ENCODE peak calls at places on chromosomes 6 and 20, in five cellular contexts. One of them, this sample, is unnamed.

GRCh38 chr20:16363832-16364687 is 209.2 kb downstream of the KIF16B start:
- DNase-seq in iris pigment epithelial cell: no peak
- DNase-seq in type B pancreatic cell: no peak
- DNase-seq in ELF-1: no peak
- DNase-seq in cardiac muscle cell: no peak
- DNase-seq in this sample: no peak

GRCh38 chr6:82877213-82878195 is 188.1 kb downstream of the UBE3D start:
- DNase-seq in iris pigment epithelial cell: no peak
- DNase-seq in type B pancreatic cell: no peak
- DNase-seq in ELF-1: no peak
- DNase-seq in cardiac muscle cell: no peak
- DNase-seq in this sample: no peak

GRCh38 chr20:21048841-21049273 is 57.3 kb downstream of the LINC00237 start:
- DNase-seq in iris pigment epithelial cell: no peak
- DNase-seq in type B pancreatic cell: no peak
- DNase-seq in ELF-1: peak; percentile 70
- DNase-seq in cardiac muscle cell: peak; percentile 6
- DNase-seq in this sample: peak; percentile 93

GRCh38 chr6:52650946-52651345 is 20.0 kb upstream of the TMEM14A start:
- DNase-seq in iris pigment epithelial cell: no peak
- DNase-seq in type B pancreatic cell: no peak
- DNase-seq in ELF-1: no peak
- DNase-seq in cardiac muscle cell: peak; percentile 64
- DNase-seq in this sample: no peak

GRCh38 chr6:7184502-7184901 is 76.7 kb downstream of the RREB1 start:
- DNase-seq in iris pigment epithelial cell: no peak
- DNase-seq in type B pancreatic cell: no peak
- DNase-seq in ELF-1: no peak
- DNase-seq in cardiac muscle cell: no peak
- DNase-seq in this sample: no peak

GRCh38 chr6:157724960-157725741 is 97.9 kb upstream of the SNX9 start:
- DNase-seq in iris pigment epithelial cell: no peak
- DNase-seq in type B pancreatic cell: no peak
- DNase-seq in ELF-1: no peak
- DNase-seq in cardiac muscle cell: no peak
- DNase-seq in this sample: no peak

GRCh38 chr20:38926934-38927616 is 858 bp downstream of the FAM83D start:
- DNase-seq in iris pigment epithelial cell: peak; percentile 22
- DNase-seq in type B pancreatic cell: peak; percentile 68
- DNase-seq in ELF-1: no peak
- DNase-seq in cardiac muscle cell: peak; percentile 50
- DNase-seq in this sample: no peak

GRCh38 chr6:28658475-28659249 is 133.0 kb downstream of the GPX5 start:
- DNase-seq in iris pigment epithelial cell: peak; percentile 10
- DNase-seq in type B pancreatic cell: no peak
- DNase-seq in ELF-1: peak; percentile 39
- DNase-seq in cardiac muscle cell: peak; percentile 15
- DNase-seq in this sample: peak; percentile 67

GRCh38 chr6:124517339-124517738 is 444.9 kb upstream of the RNF217 start:
- DNase-seq in iris pigment epithelial cell: no peak
- DNase-seq in type B pancreatic cell: no peak
- DNase-seq in ELF-1: no peak
- DNase-seq in cardiac muscle cell: no peak
- DNase-seq in this sample: no peak

GRCh38 chr6:19327246-19327645 is 509.9 kb upstream of the ID4 start:
- DNase-seq in iris pigment epithelial cell: peak; percentile 46
- DNase-seq in type B pancreatic cell: no peak
- DNase-seq in ELF-1: no peak
- DNase-seq in cardiac muscle cell: peak; percentile 35
- DNase-seq in this sample: no peak

GRCh38 chr20:57556980-57557274 is 4.0 kb upstream of the PCK1 start:
- DNase-seq in iris pigment epithelial cell: no peak
- DNase-seq in type B pancreatic cell: no peak
- DNase-seq in ELF-1: no peak
- DNase-seq in cardiac muscle cell: no peak
- DNase-seq in this sample: no peak

GRCh38 chr6:167811689-167812487 is 14.8 kb upstream of the AFDN start:
- DNase-seq in iris pigment epithelial cell: no peak
- DNase-seq in type B pancreatic cell: no peak
- DNase-seq in ELF-1: no peak
- DNase-seq in cardiac muscle cell: peak; percentile 50
- DNase-seq in this sample: no peak

GRCh38 chr6:37007340-37008043 is 2.0 kb downstream of the FGD2 start:
- DNase-seq in iris pigment epithelial cell: no peak
- DNase-seq in type B pancreatic cell: no peak
- DNase-seq in ELF-1: no peak
- DNase-seq in cardiac muscle cell: no peak
- DNase-seq in this sample: peak; percentile 57

GRCh38 chr6:90222724-90223198 is 73.9 kb downstream of the BACH2 start:
- DNase-seq in iris pigment epithelial cell: no peak
- DNase-seq in type B pancreatic cell: no peak
- DNase-seq in ELF-1: no peak
- DNase-seq in cardiac muscle cell: no peak
- DNase-seq in this sample: no peak

GRCh38 chr6:21438986-21439352 is 154.6 kb upstream of the SOX4 start:
- DNase-seq in iris pigment epithelial cell: peak; percentile 40
- DNase-seq in type B pancreatic cell: no peak
- DNase-seq in ELF-1: no peak
- DNase-seq in cardiac muscle cell: peak; percentile 13
- DNase-seq in this sample: no peak

GRCh38 chr6:12009904-12010634 is 2.0 kb upstream of the HIVEP1 start:
- DNase-seq in iris pigment epithelial cell: peak; percentile 22
- DNase-seq in type B pancreatic cell: no peak
- DNase-seq in ELF-1: no peak
- DNase-seq in cardiac muscle cell: peak; percentile 71
- DNase-seq in this sample: peak; percentile 48

GRCh38 chr20:48928832-48929725 is 7.6 kb downstream of the ARFGEF2 start:
- DNase-seq in iris pigment epithelial cell: peak; percentile 72
- DNase-seq in type B pancreatic cell: no peak
- DNase-seq in ELF-1: no peak
- DNase-seq in cardiac muscle cell: peak; percentile 79
- DNase-seq in this sample: no peak

GRCh38 chr20:24603454-24603853 is 134.0 kb downstream of the SYNDIG1 start:
- DNase-seq in iris pigment epithelial cell: no peak
- DNase-seq in type B pancreatic cell: no peak
- DNase-seq in ELF-1: no peak
- DNase-seq in cardiac muscle cell: no peak
- DNase-seq in this sample: no peak

GRCh38 chr20:12966468-12967085 is 42.2 kb upstream of the SPTLC3 start:
- DNase-seq in iris pigment epithelial cell: peak; percentile 53
- DNase-seq in type B pancreatic cell: no peak
- DNase-seq in ELF-1: no peak
- DNase-seq in cardiac muscle cell: peak; percentile 69
- DNase-seq in this sample: no peak

GRCh38 chr6:118750143-118750542 is 98.8 kb upstream of the CEP85L start:
- DNase-seq in iris pigment epithelial cell: peak; percentile 58
- DNase-seq in type B pancreatic cell: no peak
- DNase-seq in ELF-1: no peak
- DNase-seq in cardiac muscle cell: no peak
- DNase-seq in this sample: no peak

GRCh38 chr6:114033606-114034005 is 62.7 kb upstream of the HDAC2 start:
- DNase-seq in iris pigment epithelial cell: no peak
- DNase-seq in type B pancreatic cell: no peak
- DNase-seq in ELF-1: no peak
- DNase-seq in cardiac muscle cell: no peak
- DNase-seq in this sample: no peak

GRCh38 chr6:113936093-113936934 is 34.6 kb downstream of the HDAC2 start:
- DNase-seq in iris pigment epithelial cell: peak; percentile 66
- DNase-seq in type B pancreatic cell: no peak
- DNase-seq in ELF-1: no peak
- DNase-seq in cardiac muscle cell: peak; percentile 76
- DNase-seq in this sample: no peak

GRCh38 chr6:402901-403658 is 11.5 kb downstream of the IRF4 start:
- DNase-seq in iris pigment epithelial cell: no peak
- DNase-seq in type B pancreatic cell: no peak
- DNase-seq in ELF-1: no peak
- DNase-seq in cardiac muscle cell: no peak
- DNase-seq in this sample: no peak

GRCh38 chr20:63709149-63709527 is 1.3 kb downstream of the ZGPAT start:
- DNase-seq in iris pigment epithelial cell: no peak
- DNase-seq in type B pancreatic cell: no peak
- DNase-seq in ELF-1: no peak
- DNase-seq in cardiac muscle cell: no peak
- DNase-seq in this sample: no peak

This sample was measured in endodermal cell.